ENCODE peak calls at places on chromosomes 2 and 18, in nine cellular contexts. M is AG10803, V is NCI-H1092, N is cardiac muscle cell, O is NCI-H1417, W is HuH-7.5, D is M059J, F is gastrocnemius medialis, X is COLO829. Q is an unnamed sample.

GRCh38 chr18:7273301-7273911 is 42.5 kb downstream of the LRRC30 start:
- DNase-seq in X (peak; percentile 13), D (peak; percentile 84), N (no peak), W (no peak), V (no peak), M (peak; percentile 55), F (no peak), O (no peak), Q (peak; percentile 22)

GRCh38 chr2:120342451-120342850 is 3.5 kb upstream of the INHBB start:
- DNase-seq in X (no peak), O (no peak), W (no peak), F (no peak), M (no peak), V (no peak), D (no peak), N (no peak), Q (no peak)

GRCh38 chr2:128321421-128321775 is 2.7 kb upstream of the HS6ST1 start:
- DNase-seq in F (no peak), D (no peak), O (no peak), X (no peak), W (no peak), V (no peak), N (no peak), M (no peak), Q (no peak)

GRCh38 chr2:191544511-191545062 is 133.3 kb upstream of the NABP1 start:
- DNase-seq in M (no peak), O (no peak), F (no peak), N (no peak), V (no peak), W (no peak), D (no peak), X (no peak), Q (no peak)

GRCh38 chr2:161068670-161069069 is 91.6 kb upstream of the TANK start:
- DNase-seq in W (no peak), X (no peak), N (no peak), O (no peak), V (no peak), D (peak; percentile 36), F (no peak), M (peak; percentile 35), Q (peak; percentile 39)

GRCh38 chr2:220335591-220335915 is 708.1 kb downstream of the SLC4A3 start:
- DNase-seq in V (no peak), W (no peak), N (peak; percentile 18), M (no peak), O (no peak), X (no peak), F (no peak), D (no peak), Q (peak; percentile 54)

GRCh38 chr2:21787931-21788330 is 664.2 kb downstream of the TDRD15 start:
- DNase-seq in D (no peak), O (no peak), X (no peak), V (no peak), N (no peak), M (no peak), W (no peak), F (no peak), Q (no peak)

GRCh38 chr2:172270278-172271079 is 156.9 kb upstream of the ITGA6 start:
- DNase-seq in O (peak; percentile 46), V (no peak), X (no peak), F (no peak), M (no peak), D (no peak), N (no peak), W (no peak), Q (no peak)

GRCh38 chr2:217941886-217942728 is 60.7 kb downstream of the TNS1 start:
- DNase-seq in N (no peak), M (no peak), D (no peak), O (no peak), V (no peak), X (no peak), F (no peak), W (no peak), Q (no peak)

GRCh38 chr2:239787651-239788050 is 237.5 kb downstream of the NDUFA10 start:
- DNase-seq in W (no peak), O (no peak), N (no peak), D (no peak), F (no peak), X (no peak), V (no peak), M (no peak), Q (no peak)

GRCh38 chr2:223041527-223042109 is 10.4 kb upstream of the KCNE4 start:
- DNase-seq in O (no peak), D (peak; percentile 97), W (no peak), X (peak; percentile 96), V (peak; percentile 10), F (no peak), N (no peak), M (peak; percentile 99), Q (peak; percentile 98)

GRCh38 chr2:222423632-222424280 is 587 bp upstream of the SGPP2 start:
- DNase-seq in W (no peak), X (no peak), O (peak; percentile 31), M (no peak), F (no peak), D (no peak), V (no peak), N (no peak), Q (no peak)

GRCh38 chr2:238945433-238946150 is 97.7 kb downstream of the TWIST2 start:
- DNase-seq in W (peak; percentile 27), M (peak; percentile 68), D (peak; percentile 34), O (no peak), F (no peak), N (no peak), X (peak; percentile 15), V (no peak), Q (peak; percentile 33)

GRCh38 chr18:69586581-69586980 is 185.9 kb downstream of the DOK6 start:
- DNase-seq in D (no peak), O (no peak), V (no peak), X (no peak), N (no peak), W (no peak), F (no peak), M (no peak), Q (no peak)

GRCh38 chr2:84908948-84909713 is 3.7 kb downstream of the TMSB10 start:
- DNase-seq in O (no peak), D (no peak), M (no peak), X (no peak), V (no peak), W (no peak), F (no peak), N (no peak), Q (no peak)

GRCh38 chr2:20231632-20232031 is 6.7 kb upstream of the SDC1 start:
- DNase-seq in W (no peak), V (no peak), F (no peak), M (peak; percentile 8), X (no peak), N (no peak), O (peak; percentile 64), D (peak; percentile 96), Q (no peak)

GRCh38 chr2:6290626-6291025 is 575.1 kb downstream of the CMPK2 start:
- DNase-seq in W (no peak), M (no peak), D (no peak), X (no peak), O (peak; percentile 99), N (no peak), F (no peak), V (no peak), Q (peak; percentile 16)

GRCh38 chr18:54774971-54775665 is 53.2 kb upstream of the RAB27B start:
- DNase-seq in X (no peak), O (no peak), V (no peak), N (no peak), D (peak; percentile 30), F (no peak), M (peak; percentile 29), W (no peak), Q (no peak)

GRCh38 chr2:189022002-189022401 is 47.8 kb downstream of the COL3A1 start:
- DNase-seq in M (peak; percentile 96), N (no peak), O (no peak), D (peak; percentile 75), X (no peak), W (no peak), F (peak; percentile 11), V (no peak), Q (no peak)

GRCh38 chr2:239773377-239774141 is 251.6 kb downstream of the NDUFA10 start:
- DNase-seq in M (no peak), N (no peak), D (no peak), W (no peak), X (no peak), F (no peak), O (no peak), V (no peak), Q (no peak)

GRCh38 chr2:20796374-20796791 is 26.5 kb downstream of the LDAH start:
- DNase-seq in M (peak; percentile 16), F (no peak), X (no peak), W (no peak), O (no peak), V (no peak), D (no peak), N (no peak), Q (no peak)

GRCh38 chr2:209425082-209426071 is 1.5 kb downstream of the MAP2 start:
- DNase-seq in F (no peak), X (peak; percentile 62), W (peak; percentile 30), D (peak; percentile 52), M (peak; percentile 36), N (peak; percentile 32), O (peak; percentile 39), V (peak; percentile 2), Q (peak; percentile 34)

GRCh38 chr2:54502731-54503130 is 46.6 kb downstream of the SPTBN1 start:
- DNase-seq in F (no peak), X (no peak), N (no peak), D (no peak), O (no peak), W (no peak), V (no peak), M (no peak), Q (no peak)

GRCh38 chr2:188787002-188787660 is 187.0 kb upstream of the COL3A1 start:
- DNase-seq in V (no peak), D (peak; percentile 86), F (no peak), X (no peak), W (no peak), M (peak; percentile 88), N (no peak), O (no peak), Q (peak; percentile 52)

GRCh38 chr2:164538250-164538866 is 82.9 kb downstream of the GRB14 start:
- DNase-seq in V (no peak), M (peak; percentile 53), W (peak; percentile 14), F (no peak), X (peak; percentile 75), D (peak; percentile 46), O (peak; percentile 5), N (peak; percentile 63), Q (peak; percentile 66)

Q was measured in A673.